ENCODE peak calls at places on chromosome 3, in seven cellular contexts. B is NCI-H1092 treated with DMSO at 0.1 percent for 48 hours, E is left ventricle myocardium inferior, W is AG10803, Y is GF-D8, P is NCI-H187 treated with DMSO at 0.1 percent for 48 hours, I is SW480. X is an unnamed sample.

GRCh38 chr3:146033950-146034349 is 127.0 kb downstream of the PLOD2 start:
- DNase-seq in B (no peak), W (no peak), P (no peak), Y (no peak), E (no peak), I (no peak), X (no peak)

GRCh38 chr3:178420033-178420432 is 116.2 kb upstream of the KCNMB2 start:
- DNase-seq in E (no peak), I (no peak), Y (no peak), W (no peak), P (no peak), B (peak), X (no peak)

GRCh38 chr3:157073810-157074209 is 86.1 kb downstream of the CCNL1 start:
- DNase-seq in I (peak), W (peak), P (no peak), B (no peak), E (no peak), Y (no peak), X (no peak)

GRCh38 chr3:177792363-177793030 is 595.2 kb upstream of the TBL1XR1 start:
- DNase-seq in B (no peak), I (no peak), Y (no peak), W (peak), P (no peak), E (no peak), X (no peak)

GRCh38 chr3:107882261-107882660 is 208.6 kb downstream of the CD47 start:
- DNase-seq in P (no peak), I (no peak), B (no peak), E (no peak), W (no peak), Y (no peak), X (no peak)

GRCh38 chr3:31456373-31456772 is 76.4 kb upstream of the STT3B start:
- DNase-seq in P (no peak), I (no peak), W (no peak), B (no peak), E (no peak), Y (peak), X (no peak)

GRCh38 chr3:69181592-69182211 is 59.3 kb upstream of the LMOD3 start:
- DNase-seq in P (no peak), W (peak), Y (no peak), B (no peak), E (no peak), I (peak), X (no peak)

GRCh38 chr3:194661946-194662345 is 10.0 kb downstream of the LSG1 start:
- DNase-seq in E (no peak), Y (no peak), P (no peak), B (no peak), W (no peak), I (no peak), X (no peak)

GRCh38 chr3:39113291-39113690 is 5.8 kb downstream of the TTC21A start:
- DNase-seq in I (no peak), E (no peak), P (no peak), B (no peak), W (no peak), Y (no peak), X (no peak)

GRCh38 chr3:194135806-194136518 is at the start of gene HES1:
- DNase-seq in I (peak), W (peak), P (peak), B (peak), Y (peak), E (peak), X (peak)

GRCh38 chr3:48446425-48447193 is at the start of gene ATRIP:
- DNase-seq in W (peak), Y (peak), I (peak), P (no peak), B (peak), E (peak), X (peak)

GRCh38 chr3:129507181-129507831 is 21.1 kb upstream of the RHO start:
- DNase-seq in B (peak), W (no peak), Y (no peak), E (peak), P (no peak), I (no peak), X (no peak)

GRCh38 chr3:99472385-99472784 is 166.0 kb upstream of the COL8A1 start:
- DNase-seq in Y (no peak), I (no peak), B (no peak), P (no peak), E (no peak), W (peak), X (no peak)

GRCh38 chr3:31008986-31009385 is 114.5 kb upstream of the GADL1 start:
- DNase-seq in W (peak), I (peak), B (no peak), Y (no peak), P (no peak), E (no peak), X (no peak)

GRCh38 chr3:155052470-155052869 is 27.6 kb upstream of the MME start:
- DNase-seq in E (no peak), W (no peak), B (no peak), P (no peak), Y (no peak), I (no peak), X (no peak)

GRCh38 chr3:155744626-155745324 is at the start of gene PLCH1:
- DNase-seq in E (peak), P (peak), I (peak), B (peak), W (peak), Y (peak), X (peak)

GRCh38 chr3:115885621-115886020 is 262.3 kb downstream of the GAP43 start:
- DNase-seq in Y (no peak), B (no peak), E (no peak), W (peak), I (no peak), P (no peak), X (no peak)

GRCh38 chr3:100029689-100030088 is 84.6 kb downstream of the FILIP1L start:
- DNase-seq in E (no peak), Y (no peak), W (no peak), I (no peak), B (no peak), P (no peak), X (no peak)

GRCh38 chr3:172309059-172309458 is 139.2 kb downstream of the GHSR start:
- DNase-seq in W (no peak), Y (no peak), P (no peak), B (no peak), I (no peak), E (no peak), X (no peak)

X was measured in activated T-helper 9 cell treated with anti-CD3 and anti-CD28 coated beads, Interleukin-2, amount 50 U/mL, for 16 hours.